ENCODE peak calls at places on chromosomes 2 and 18, in five cellular contexts. One of them, this sample, is unnamed.

GRCh38 chr18:32669549-32670165 is 103.2 kb downstream of the KLHL14 start:
- DNase-seq in 8988T: no peak
- DNase-seq in T-cell: no peak
- DNase-seq in GM23338: peak; percentile 61
- DNase-seq in GM10248: no peak
- DNase-seq in this sample: peak; percentile 3

GRCh38 chr2:191114403-191114886 is 36.3 kb downstream of the STAT4 start:
- DNase-seq in GM10248: peak; percentile 48
- DNase-seq in GM23338: no peak
- DNase-seq in 8988T: no peak
- DNase-seq in T-cell: peak; percentile 7
- DNase-seq in this sample: no peak

GRCh38 chr18:48790869-48791635 is 159.7 kb downstream of the SMAD7 start:
- DNase-seq in GM23338: no peak
- DNase-seq in GM10248: no peak
- DNase-seq in T-cell: no peak
- DNase-seq in 8988T: no peak
- DNase-seq in this sample: no peak

GRCh38 chr2:767440-767839 is 90.2 kb upstream of the TMEM18 start:
- DNase-seq in GM23338: no peak
- DNase-seq in 8988T: no peak
- DNase-seq in T-cell: no peak
- DNase-seq in GM10248: no peak
- DNase-seq in this sample: no peak

GRCh38 chr2:149490296-149490695 is 97.3 kb downstream of the MMADHC start:
- DNase-seq in T-cell: no peak
- DNase-seq in 8988T: no peak
- DNase-seq in GM10248: no peak
- DNase-seq in GM23338: peak; percentile 10
- DNase-seq in this sample: no peak

GRCh38 chr2:30239308-30240161 is 8.2 kb downstream of the LBH start:
- DNase-seq in GM23338: peak; percentile 84
- DNase-seq in 8988T: peak; percentile 66
- DNase-seq in T-cell: peak; percentile 70
- DNase-seq in GM10248: peak; percentile 58
- DNase-seq in this sample: peak; percentile 58

GRCh38 chr2:69652206-69652605 is 8.7 kb upstream of the AAK1 start:
- DNase-seq in T-cell: no peak
- DNase-seq in GM10248: no peak
- DNase-seq in 8988T: no peak
- DNase-seq in GM23338: no peak
- DNase-seq in this sample: no peak

GRCh38 chr2:146927080-146927714 is 917.6 kb upstream of the ACVR2A start:
- DNase-seq in 8988T: no peak
- DNase-seq in T-cell: no peak
- DNase-seq in GM23338: peak; percentile 84
- DNase-seq in GM10248: peak; percentile 6
- DNase-seq in this sample: no peak

This sample was measured in B cell.